ENCODE peak calls at places on chromosomes 1 and 21, in eight cellular contexts. Q is left ventricle myocardium inferior, G is vagina, W is Peyer's patch, A is H9, K is heart right ventricle, R is stomach, B is cardiac muscle cell. C is an unnamed sample.

GRCh38 chr21:44898851-44899767 is 21.6 kb downstream of the ITGB2 start:
- DNase-seq in Q (peak; percentile 5), G (no peak), W (no peak), A (no peak), K (no peak), R (no peak), B (no peak), C (no peak)

GRCh38 chr1:109996476-109996875 is 11.9 kb downstream of the AHCYL1 start:
- DNase-seq in Q (no peak), G (no peak), W (no peak), A (no peak), K (no peak), R (no peak), B (peak; percentile 70), C (no peak)

GRCh38 chr1:231507476-231508355 is 20.8 kb upstream of the TSNAX start:
- DNase-seq in Q (no peak), G (no peak), W (no peak), A (no peak), K (no peak), R (no peak), B (no peak), C (no peak)

GRCh38 chr1:212899845-212900244 is 41.8 kb downstream of the FLVCR1 start:
- DNase-seq in Q (no peak), G (no peak), W (no peak), A (no peak), K (no peak), R (no peak), B (no peak), C (no peak)

GRCh38 chr1:241834733-241835377 is 13.1 kb upstream of the EXO1 start:
- DNase-seq in Q (no peak), G (no peak), W (no peak), A (no peak), K (no peak), R (no peak), B (peak; percentile 61), C (no peak)

GRCh38 chr1:218865591-218865990 is 308.1 kb upstream of the LYPLAL1 start:
- DNase-seq in Q (no peak), G (no peak), W (no peak), A (no peak), K (no peak), R (no peak), B (peak; percentile 81), C (no peak)

GRCh38 chr21:42182713-42183371 is 36.1 kb upstream of the ABCG1 start:
- DNase-seq in Q (no peak), G (peak; percentile 61), W (no peak), A (no peak), K (no peak), R (no peak), B (no peak), C (no peak)

GRCh38 chr1:230502306-230502705 is 76.2 kb upstream of the PGBD5 start:
- DNase-seq in Q (no peak), G (no peak), W (no peak), A (no peak), K (no peak), R (no peak), B (no peak), C (no peak)

GRCh38 chr1:244460195-244460594 is 878 bp upstream of the CATSPERE start:
- DNase-seq in Q (no peak), G (no peak), W (no peak), A (peak; percentile 45), K (no peak), R (no peak), B (no peak), C (no peak)

GRCh38 chr1:221286399-221286798 is 407.2 kb downstream of the HLX start:
- DNase-seq in Q (no peak), G (no peak), W (no peak), A (no peak), K (no peak), R (no peak), B (no peak), C (no peak)

GRCh38 chr1:220826729-220827128 is 40.0 kb downstream of the MTARC1 start:
- DNase-seq in Q (no peak), G (no peak), W (no peak), A (no peak), K (no peak), R (no peak), B (no peak), C (no peak)

GRCh38 chr1:208418667-208419066 is 174.5 kb upstream of the PLXNA2 start:
- DNase-seq in Q (no peak), G (no peak), W (no peak), A (no peak), K (no peak), R (no peak), B (no peak), C (no peak)

GRCh38 chr1:35511305-35511704 is 45.9 kb downstream of the KIAA0319L start:
- DNase-seq in Q (no peak), G (no peak), W (no peak), A (no peak), K (no peak), R (no peak), B (no peak), C (no peak)

GRCh38 chr1:218891577-218891976 is 282.1 kb upstream of the LYPLAL1 start:
- DNase-seq in Q (no peak), G (no peak), W (no peak), A (no peak), K (no peak), R (no peak), B (no peak), C (no peak)

GRCh38 chr1:110433803-110434202 is 17.1 kb upstream of the PROK1 start:
- DNase-seq in Q (peak; percentile 47), G (no peak), W (no peak), A (peak; percentile 79), K (peak; percentile 52), R (peak; percentile 34), B (peak; percentile 53), C (no peak)

GRCh38 chr1:7365706-7366105 is 405.4 kb upstream of the VAMP3 start:
- DNase-seq in Q (no peak), G (no peak), W (no peak), A (no peak), K (no peak), R (no peak), B (no peak), C (no peak)

GRCh38 chr1:7366286-7366954 is 404.7 kb upstream of the VAMP3 start:
- DNase-seq in Q (peak; percentile 54), G (no peak), W (no peak), A (no peak), K (peak; percentile 66), R (no peak), B (no peak), C (no peak)

GRCh38 chr1:7360526-7360925 is 410.6 kb upstream of the VAMP3 start:
- DNase-seq in Q (no peak), G (no peak), W (no peak), A (no peak), K (no peak), R (no peak), B (no peak), C (no peak)

GRCh38 chr1:7362947-7363346 is 408.1 kb upstream of the VAMP3 start:
- DNase-seq in Q (no peak), G (no peak), W (no peak), A (no peak), K (no peak), R (no peak), B (no peak), C (no peak)

GRCh38 chr1:7363481-7363880 is 407.6 kb upstream of the VAMP3 start:
- DNase-seq in Q (peak; percentile 56), G (no peak), W (no peak), A (no peak), K (peak; percentile 46), R (no peak), B (no peak), C (no peak)
- H3K27ac ChIP-seq in Q (peak overlapping the region; percentile 86), G (no peak overlapping the region), W (no peak overlapping the region), A (no peak overlapping the region), K (no peak overlapping the region), R (no peak overlapping the region), B (peak overlapping the region; percentile 80), C (no peak overlapping the region)

GRCh38 chr1:204094262-204095247 is 21.6 kb downstream of the SOX13 start:
- DNase-seq in Q (peak; percentile 34), G (no peak), W (no peak), A (no peak), K (no peak), R (no peak), B (no peak), C (no peak)

GRCh38 chr1:204093421-204093717 is 20.5 kb downstream of the SOX13 start:
- DNase-seq in Q (no peak), G (no peak), W (no peak), A (no peak), K (no peak), R (peak; percentile 46), B (no peak), C (no peak)

GRCh38 chr1:204093756-204094155 is 20.8 kb downstream of the SOX13 start:
- DNase-seq in Q (no peak), G (no peak), W (no peak), A (no peak), K (no peak), R (no peak), B (no peak), C (no peak)

GRCh38 chr1:204096931-204097330 is 24.0 kb downstream of the SOX13 start:
- DNase-seq in Q (no peak), G (no peak), W (no peak), A (no peak), K (no peak), R (no peak), B (no peak), C (no peak)

DNA sequence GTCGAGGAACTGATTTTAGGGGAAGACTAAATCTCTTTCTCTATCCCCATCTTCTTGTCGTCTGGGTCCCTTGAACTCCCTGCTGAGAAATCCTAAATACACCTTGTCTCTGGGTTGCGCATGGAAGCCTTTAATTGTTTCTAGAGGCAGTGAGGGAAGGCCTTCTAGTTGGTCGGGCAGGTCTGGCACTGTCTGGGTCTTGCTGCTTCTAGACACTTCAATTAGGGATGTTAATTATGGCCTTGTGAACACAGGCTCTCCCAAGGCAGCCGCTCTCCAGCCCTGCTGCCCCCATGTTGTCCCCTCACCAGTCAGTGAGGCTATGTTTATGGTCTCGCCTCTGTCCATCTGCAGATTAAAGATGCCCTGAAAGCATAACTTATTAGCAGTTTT is 22.3 kb downstream of the SOX13 start:
- DNase-seq in Q (no peak), G (no peak), W (no peak), A (no peak), K (no peak), R (no peak), B (no peak), C (no peak)
- H3K4me1 ChIP-seq in Q (peaks cover 74% of the 10 kb centered on the region), G (peaks cover 77% of the 10 kb centered on the region), W (no peaks in the 10 kb centered on the region), A (peaks cover 26% of the 10 kb centered on the region), K (peaks cover 12% of the 10 kb centered on the region), R (peaks cover 46% of the 10 kb centered on the region), B (peaks cover 20% of the 10 kb centered on the region), C (peaks cover 16% of the 10 kb centered on the region)

GRCh38 chr1:6108937-6109636 is 63.4 kb downstream of the KCNAB2 start:
- DNase-seq in Q (no peak), G (no peak), W (no peak), A (peak; percentile 72), K (peak; percentile 17), R (no peak), B (peak; percentile 54), C (peak; percentile 19)
- TF ChIP-seq CTCF in Q (peak; percentile 52), G (no peak), W (peak; percentile 49), A (peak; percentile 68), K (peak; percentile 36), R (no peak), B (peak; percentile 47), C (peak; percentile 24)

DNA sequence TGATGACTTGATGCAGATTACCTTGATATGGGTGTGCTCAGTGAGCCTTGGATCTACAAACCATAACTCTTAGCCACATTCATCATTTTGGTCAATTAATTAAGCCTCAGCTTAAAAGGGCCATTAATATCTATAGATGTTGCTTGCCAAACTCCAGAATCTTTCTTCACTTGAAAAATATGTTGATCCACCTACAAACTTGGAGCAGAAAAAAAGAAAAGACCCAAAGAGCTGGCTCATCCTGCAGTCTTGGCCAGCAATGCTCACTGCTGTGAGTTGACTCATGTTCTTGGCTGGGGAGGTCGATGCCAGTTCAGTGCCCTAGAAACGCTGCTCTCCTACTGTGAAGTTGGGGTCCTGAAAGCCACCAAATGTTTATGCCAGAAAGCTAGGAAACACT is 75.4 kb downstream of the DPT start:
- DNase-seq in Q (no peak), G (no peak), W (no peak), A (no peak), K (no peak), R (no peak), B (no peak), C (no peak)
- H3K27ac ChIP-seq in Q (no peak overlapping the region), G (no peak overlapping the region), W (no peak overlapping the region), A (no peak overlapping the region), K (no peak overlapping the region), R (no peak overlapping the region), B (no peak overlapping the region), C (no peak overlapping the region)